ENCODE peak calls at places on chromosomes 16 and 17, in eight cellular contexts. Z is PC-9; J is GM13977; K is bronchial epithelial cell; Y is astrocyte of the hippocampus; L is nucleus accumbens; B is activated naive CD8-positive, alpha-beta T cell treated with anti-CD3 and anti-CD28 coated beads, Interleukin-2, amount 50 U/mL, for 24 hours; V is B cell. U is an unnamed sample.

GRCh38 chr16:85557083-85557975 is 55.8 kb upstream of the GSE1 start:
- DNase-seq in L (no peak), J (peak; percentile 70), V (no peak), B (peak; percentile 64), K (peak; percentile 27), Y (peak; percentile 41), Z (peak; percentile 23), U (no peak)

GRCh38 chr17:57102122-57102521 is 17.1 kb downstream of the AKAP1 start:
- DNase-seq in K (no peak), B (no peak), Z (no peak), Y (no peak), J (no peak), L (no peak), V (peak; percentile 39), U (no peak)

GRCh38 chr17:61600621-61601020 is 9.6 kb upstream of the NACA2 start:
- DNase-seq in V (no peak), B (no peak), J (no peak), Z (no peak), Y (no peak), K (no peak), L (no peak), U (no peak)

GRCh38 chr16:75483222-75483621 is 12.0 kb downstream of the CHST6 start:
- DNase-seq in K (peak; percentile 100), Y (peak; percentile 39), B (no peak), J (no peak), V (no peak), L (no peak), Z (peak; percentile 65), U (no peak)

GRCh38 chr17:54972406-54973138 is 4.0 kb downstream of the STXBP4 start:
- DNase-seq in J (no peak), B (no peak), K (no peak), L (no peak), Z (no peak), V (no peak), Y (no peak), U (no peak)

GRCh38 chr17:78745407-78746088 is 36.5 kb downstream of the CYTH1 start:
- DNase-seq in Z (peak; percentile 20), K (no peak), V (no peak), L (no peak), B (peak; percentile 63), J (no peak), Y (peak; percentile 63), U (no peak)

GRCh38 chr17:66255112-66255511 is 25.9 kb upstream of the APOH start:
- DNase-seq in V (no peak), Z (peak; percentile 34), L (peak; percentile 2), J (peak; percentile 31), K (peak; percentile 73), B (no peak), Y (peak; percentile 85), U (no peak)

GRCh38 chr17:65564793-65565192 is 3.3 kb upstream of the AXIN2 start:
- DNase-seq in K (no peak), J (no peak), V (no peak), Y (peak; percentile 78), Z (no peak), L (no peak), B (no peak), U (no peak)

GRCh38 chr16:70161350-70161749 is 12.2 kb upstream of the CLEC18C start:
- DNase-seq in J (no peak), Z (no peak), B (no peak), K (no peak), L (no peak), V (no peak), Y (no peak), U (no peak)

GRCh38 chr16:68444058-68444657 is 4.2 kb downstream of the SMPD3 start:
- DNase-seq in K (peak; percentile 39), Y (peak; percentile 77), V (no peak), B (no peak), L (no peak), J (no peak), Z (peak; percentile 39), U (no peak)

GRCh38 chr17:29597361-29598172 is 4.6 kb downstream of the ANKRD13B start:
- DNase-seq in J (no peak), L (no peak), V (no peak), Y (no peak), B (no peak), Z (no peak), K (no peak), U (no peak)

GRCh38 chr16:66653581-66654350 is 42.8 kb downstream of the CMTM4 start:
- DNase-seq in Y (no peak), J (no peak), K (peak; percentile 28), V (no peak), B (no peak), L (no peak), Z (no peak), U (no peak)

GRCh38 chr17:77420804-77421634 is 280.2 kb downstream of the SEC14L1 start:
- DNase-seq in K (peak; percentile 56), L (no peak), V (peak; percentile 67), J (peak; percentile 73), Y (peak; percentile 72), Z (peak; percentile 59), B (peak; percentile 51), U (no peak)

GRCh38 chr16:67697813-67698212 is 21.3 kb downstream of the GFOD2 start:
- DNase-seq in V (no peak), B (no peak), K (no peak), Z (no peak), L (no peak), J (no peak), Y (no peak), U (no peak)

U was measured in GM12878.